ENCODE peak calls at places on chromosomes 2 and 18, in five cellular contexts. G, F, N, K and O are unnamed samples.
A peak's percentile ranks its signal among the peaks of the same experiment; 100 is the strongest.

GRCh38 chr2:156589381-156590079 is 153.4 kb downstream of the GPD2 start:
- DNase-seq in G (peak; percentile 15), F (peak; percentile 58), N (peak; percentile 31), K (no peak), O (peak; percentile 43)

GRCh38 chr2:159209341-159210306 is 76.9 kb downstream of the WDSUB1 start:
- DNase-seq in G (no peak), F (no peak), N (no peak), K (peak; percentile 19), O (no peak)

GRCh38 chr2:10371441-10372194 is 68.9 kb downstream of the HPCAL1 start:
- DNase-seq in G (peak; percentile 60), F (no peak), N (no peak), K (no peak), O (no peak)

GRCh38 chr2:62964050-62964449 is 86.6 kb upstream of the OTX1 start:
- DNase-seq in G (no peak), F (no peak), N (no peak), K (no peak), O (no peak)

GRCh38 chr2:6412533-6413085 is 453.1 kb downstream of the CMPK2 start:
- DNase-seq in G (no peak), F (no peak), N (no peak), K (no peak), O (no peak)

GRCh38 chr2:232854082-232854481 is 16.0 kb upstream of the SNORC start:
- DNase-seq in G (no peak), F (peak; percentile 16), N (no peak), K (no peak), O (no peak)

GRCh38 chr2:215619989-215620388 is 184.1 kb upstream of the FN1 start:
- DNase-seq in G (no peak), F (peak; percentile 57), N (no peak), K (no peak), O (peak; percentile 30)

GRCh38 chr2:134727385-134727784 is 8.6 kb upstream of the TMEM163 start:
- DNase-seq in G (no peak), F (no peak), N (no peak), K (no peak), O (no peak)

GRCh38 chr2:112812318-112813042 is 24.1 kb downstream of the IL1B start:
- DNase-seq in G (no peak), F (peak; percentile 73), N (no peak), K (no peak), O (no peak)

GRCh38 chr2:201939366-201939985 is 94.2 kb upstream of the FZD7 start:
- DNase-seq in G (no peak), F (no peak), N (no peak), K (no peak), O (no peak)

GRCh38 chr2:239470151-239470900 is 69.5 kb upstream of the HDAC4 start:
- DNase-seq in G (no peak), F (no peak), N (no peak), K (no peak), O (no peak)

GRCh38 chr18:32049393-32050161 is 31.0 kb downstream of the RNF125 start:
- DNase-seq in G (no peak), F (no peak), N (no peak), K (no peak), O (no peak)

GRCh38 chr18:51168031-51168742 is 29.3 kb downstream of the MEX3C start:
- DNase-seq in G (no peak), F (no peak), N (no peak), K (no peak), O (no peak)

GRCh38 chr2:70981421-70981820 is 3.0 kb downstream of the ANKRD53 start:
- DNase-seq in G (no peak), F (no peak), N (no peak), K (no peak), O (no peak)

GRCh38 chr2:44324971-44325426 is 36.3 kb downstream of the PREPL start:
- DNase-seq in G (no peak), F (peak; percentile 53), N (no peak), K (no peak), O (no peak)

GRCh38 chr18:46155652-46156051 is 51.5 kb downstream of the HAUS1 start:
- DNase-seq in G (no peak), F (no peak), N (no peak), K (no peak), O (no peak)

GRCh38 chr2:137772451-137772850 is 191.8 kb upstream of the HNMT start:
- DNase-seq in G (no peak), F (no peak), N (no peak), K (no peak), O (no peak)

DNA sequence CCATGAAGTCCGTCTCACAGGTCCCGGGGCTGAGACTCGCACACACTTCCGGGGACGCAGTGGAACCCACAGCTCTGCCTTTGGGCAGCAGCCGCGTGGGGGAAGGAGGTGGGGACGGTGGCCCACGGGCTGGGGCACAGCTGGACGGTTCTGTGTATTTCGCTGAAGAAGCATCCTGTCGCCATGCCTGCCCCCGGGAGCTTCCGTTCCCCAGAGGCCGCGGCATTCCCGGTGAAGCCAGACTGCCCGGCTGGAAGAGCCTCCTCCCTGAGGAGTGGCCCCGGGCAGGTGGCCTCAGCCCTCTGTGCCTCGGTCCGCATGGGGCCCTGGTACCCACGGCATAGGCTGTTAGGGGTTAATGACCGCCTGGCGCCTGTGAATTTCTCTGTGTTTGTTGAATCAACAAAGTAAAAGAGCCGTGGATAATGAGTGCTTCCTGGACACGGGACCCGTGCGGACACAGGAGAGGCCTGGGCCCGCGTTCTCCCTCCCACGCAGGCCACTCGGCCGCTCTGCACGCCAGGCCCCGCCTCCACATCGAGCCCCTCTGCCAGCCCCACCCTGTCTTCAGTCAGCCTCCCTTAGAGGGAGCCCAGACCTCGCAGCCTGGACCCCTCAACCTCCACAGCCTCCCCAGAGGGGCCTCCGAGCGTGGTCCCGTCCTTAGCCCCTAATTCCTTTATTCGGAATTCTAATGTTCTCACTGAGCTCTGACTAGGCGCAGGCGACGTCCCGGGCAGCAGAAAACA is 51.0 kb downstream of the KCNG2 start:
- DNase-seq in G (peak; percentile 45), F (no peak), N (no peak), K (no peak), O (no peak)
- TF ChIP-seq FOXM1 in G (no peak), F (no peak), N (no peak), K (no peak), O (no peak)

DNA sequence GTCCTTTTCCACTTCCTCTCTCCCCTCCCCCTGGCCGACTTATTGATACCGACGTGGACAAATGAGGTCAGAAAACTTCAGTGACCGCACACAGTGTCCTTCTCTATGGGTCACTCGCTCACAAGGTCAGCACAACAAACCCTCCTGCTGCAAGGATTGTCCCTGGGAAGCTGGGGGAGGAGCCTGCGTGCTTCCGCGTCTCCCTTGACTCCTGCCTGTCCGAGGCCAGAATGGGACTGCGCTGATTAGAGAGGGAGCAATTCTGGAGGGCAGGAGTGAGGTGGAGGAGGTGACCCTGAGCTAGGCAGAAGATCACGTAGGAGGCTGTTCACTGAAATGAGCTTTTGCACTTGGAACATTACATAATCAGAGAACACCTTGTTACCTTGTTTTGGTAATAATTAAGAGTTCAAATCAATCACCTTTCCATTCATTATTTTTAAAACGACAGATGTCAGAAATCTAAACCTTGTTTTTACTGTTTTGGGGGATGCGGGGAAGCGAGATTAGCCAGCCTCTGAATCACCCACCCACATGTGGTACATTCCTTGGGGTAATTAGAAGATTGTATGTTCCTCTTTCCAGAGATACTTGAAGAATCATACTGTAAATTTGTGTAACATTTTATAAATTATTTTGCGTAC is 70.6 kb downstream of the CTAGE1 start:
- DNase-seq in G (no peak), F (peak; percentile 19), N (peak; percentile 5), K (no peak), O (peak; percentile 66)
- TF ChIP-seq FOXM1 in G (no peak), F (no peak), N (no peak), K (no peak), O (no peak)

GRCh38 chr18:4360221-4360715 is 94.8 kb downstream of the DLGAP1 start:
- DNase-seq in G (no peak), F (no peak), N (no peak), K (no peak), O (no peak)
- TF ChIP-seq FOXM1 in G (no peak), F (no peak), N (no peak), K (no peak), O (no peak)

GRCh38 chr2:214587442-214587841 is 176.6 kb downstream of the VWC2L start:
- DNase-seq in G (no peak), F (peak; percentile 3), N (peak; percentile 9), K (no peak), O (peak; percentile 41)
- TF ChIP-seq FOXM1 in G (no peak), F (no peak), N (no peak), K (no peak), O (no peak)

GRCh38 chr2:196251132-196251531 is 79.8 kb upstream of the STK17B start:
- DNase-seq in G (no peak), F (no peak), N (no peak), K (no peak), O (no peak)

GRCh38 chr2:196256585-196256984 is 85.2 kb upstream of the STK17B start:
- DNase-seq in G (no peak), F (no peak), N (no peak), K (no peak), O (no peak)

GRCh38 chr2:196252408-196253114 is 81.2 kb upstream of the STK17B start:
- DNase-seq in G (no peak), F (no peak), N (no peak), K (no peak), O (no peak)

GRCh38 chr2:196249860-196250259 is 78.5 kb upstream of the STK17B start:
- DNase-seq in G (no peak), F (no peak), N (no peak), K (no peak), O (no peak)

DNA sequence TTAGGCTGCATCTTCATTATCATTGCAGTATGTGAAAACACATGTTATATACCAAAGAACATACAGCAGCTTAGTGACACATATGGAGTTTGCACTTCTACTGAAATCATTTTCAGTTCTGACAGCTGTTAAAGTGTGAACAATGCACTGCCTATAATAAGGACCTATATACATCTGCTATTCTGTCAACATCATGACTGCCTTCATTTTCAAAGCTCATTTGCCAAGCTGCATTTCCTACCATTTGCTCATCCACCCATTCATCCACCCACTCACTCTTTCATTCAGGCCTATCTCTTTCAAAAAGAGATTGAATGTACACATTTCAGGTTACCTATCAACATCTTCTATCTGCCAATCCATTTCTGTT is 81.7 kb upstream of the STK17B start:
- DNase-seq in G (no peak), F (no peak), N (no peak), K (no peak), O (no peak)
- TF ChIP-seq FOXM1 in G (no peak), F (no peak), N (no peak), K (no peak), O (no peak)

GRCh38 chr2:120239488-120240287 is 13.0 kb upstream of the RALB start:
- DNase-seq in G (no peak), F (no peak), N (peak; percentile 37), K (no peak), O (no peak)
- TF ChIP-seq FOXM1 in G (no peak), F (no peak), N (no peak), K (no peak), O (no peak)